ENCODE peak calls at places on chromosome 19, in seven cellular contexts. J is tibial artery; M is iPS DF 19.7; H is astrocyte of the spinal cord; K is NCI-H446 treated with DMSO at 0.1 percent for 48 hours; C is left colon; I is activated CD4-positive, alpha-beta T cell treated with anti-CD3 and anti-CD28 coated beads, Interleukin-2, amount 50 U/mL, for 1 hour. G is an unnamed sample.

GRCh38 chr19:45499196-45500180 is 1.2 kb downstream of the PPM1N start:
- DNase-seq in C (peak), H (no peak), I (peak), M (peak), J (no peak), K (no peak), G (peak)

GRCh38 chr19:29668746-29669609 is 3.7 kb downstream of the PLEKHF1 start:
- DNase-seq in M (no peak), C (no peak), J (peak), K (no peak), H (no peak), I (no peak), G (peak)

GRCh38 chr19:12521996-12522395 is 29.3 kb downstream of the ZNF564 start:
- DNase-seq in H (no peak), I (no peak), J (no peak), K (no peak), C (no peak), M (no peak), G (peak)

GRCh38 chr19:45768644-45769053 is 403 bp downstream of the SIX5 start:
- DNase-seq in H (no peak), K (no peak), J (no peak), C (no peak), M (no peak), I (peak), G (peak)

GRCh38 chr19:5228932-5229777 is 111.5 kb downstream of the PTPRS start:
- DNase-seq in C (no peak), K (no peak), I (no peak), J (no peak), M (no peak), H (no peak), G (peak)

GRCh38 chr19:17475541-17476115 is 5.3 kb downstream of the SLC27A1 start:
- DNase-seq in M (no peak), I (no peak), J (peak), H (peak), C (no peak), K (no peak), G (no peak)

GRCh38 chr19:7670150-7670784 is 1.4 kb downstream of the RETN start:
- DNase-seq in I (no peak), H (no peak), C (no peak), M (no peak), K (no peak), J (no peak), G (no peak)

GRCh38 chr19:4474504-4475136 is 2.5 kb downstream of the HDGFL2 start:
- DNase-seq in H (peak), J (no peak), I (no peak), C (no peak), M (peak), K (peak), G (peak)

GRCh38 chr19:49921871-49922755 is 6.9 kb upstream of the ATF5 start:
- DNase-seq in K (no peak), J (no peak), I (no peak), C (no peak), H (peak), M (no peak), G (no peak)

GRCh38 chr19:41426952-41427646 is at the start of gene B3GNT8:
- DNase-seq in K (no peak), J (peak), C (peak), M (no peak), H (peak), I (peak), G (peak)

GRCh38 chr19:7533281-7533819 is 2.2 kb upstream of the PNPLA6 start:
- DNase-seq in C (peak), K (no peak), M (no peak), H (peak), I (no peak), J (peak), G (no peak)